ENCODE peak calls at places on chromosomes 5 and 9, in seven cellular contexts. X, Y, V, W, T, B and Z are unnamed samples. For H3K27me3, the result is how much of the 10 kb centered on the place peaks cover.

GRCh38 chr9:74284596-74284995 is 212.5 kb upstream of the RORB start:
- DNase-seq in X (no peak), V (no peak), Y (no peak), T (no peak), B (no peak), W (no peak), Z (peak)

GRCh38 chr5:37569466-37569865 is 190.3 kb downstream of the WDR70 start:
- DNase-seq in Y (no peak), W (no peak), B (no peak), X (no peak), T (no peak), V (no peak), Z (no peak)

GRCh38 chr5:179355976-179356968 is 11.0 kb upstream of the ADAMTS2 start:
- DNase-seq in B (no peak), Y (no peak), T (no peak), W (no peak), X (no peak), V (peak), Z (no peak)

GRCh38 chr5:133514456-133514855 is 97.9 kb downstream of the FSTL4 start:
- DNase-seq in B (no peak), V (no peak), X (no peak), T (no peak), Y (no peak), W (no peak), Z (no peak)

GRCh38 chr5:158451203-158451982 is 592.4 kb upstream of the CLINT1 start:
- DNase-seq in T (no peak), W (peak), B (no peak), V (peak), Y (no peak), X (no peak), Z (no peak)

GRCh38 chr5:145470382-145470979 is 364.7 kb downstream of the PRELID2 start:
- DNase-seq in V (no peak), Y (no peak), W (no peak), T (no peak), B (no peak), X (no peak), Z (peak)

GRCh38 chr9:87475463-87475862 is 22.2 kb upstream of the DAPK1 start:
- DNase-seq in X (no peak), T (no peak), W (no peak), B (no peak), Y (no peak), V (no peak), Z (no peak)

GRCh38 chr5:54217826-54218503 is 92.4 kb downstream of the ARL15 start:
- DNase-seq in B (no peak), V (no peak), X (peak), Y (no peak), T (peak), W (no peak), Z (peak)

GRCh38 chr9:121842612-121842978 is 191.2 kb downstream of the DAB2IP start:
- DNase-seq in B (no peak), X (peak), V (no peak), W (no peak), Y (no peak), T (no peak), Z (peak)

GRCh38 chr9:120580591-120580896 is 577 bp upstream of the CDK5RAP2 start:
- DNase-seq in T (no peak), B (no peak), X (no peak), V (no peak), W (no peak), Y (no peak), Z (no peak)

GRCh38 chr9:120578614-120579013 is 1.4 kb downstream of the CDK5RAP2 start:
- DNase-seq in X (no peak), B (no peak), T (no peak), Y (no peak), W (no peak), V (no peak), Z (no peak)

GRCh38 chr9:120583958-120584369 is 4.0 kb upstream of the CDK5RAP2 start:
- DNase-seq in W (peak), V (no peak), Y (no peak), B (no peak), X (peak), T (no peak), Z (peak)

GRCh38 chr9:120579139-120579749 is 723 bp downstream of the CDK5RAP2 start:
- DNase-seq in Y (no peak), B (no peak), V (no peak), T (no peak), W (no peak), X (no peak), Z (peak)

GRCh38 chr9:120579750-120580590 is at the start of gene CDK5RAP2:
- DNase-seq in Y (peak), W (peak), X (peak), B (peak), T (peak), V (peak), Z (peak)
- H3K4me3 ChIP-seq in Y (peak), W (peak), X (peak), B (peak), T (peak), V (peak), Z (peak)

GRCh38 chr9:127437497-127438264 is 13.5 kb downstream of the ZNF79 start:
- DNase-seq in V (no peak), B (no peak), Y (no peak), X (no peak), W (no peak), T (no peak), Z (no peak)
- TF ChIP-seq CTCF in V (no peak), B (peak), Y (no peak), X (no peak), W (no peak), T (no peak), Z (no peak)

GRCh38 chr5:73433982-73434342 is 14.6 kb downstream of the FOXD1 start:
- DNase-seq in V (no peak), T (no peak), W (no peak), X (no peak), B (no peak), Y (no peak), Z (no peak)

GRCh38 chr5:73434461-73434860 is 14.1 kb downstream of the FOXD1 start:
- DNase-seq in W (no peak), X (no peak), V (no peak), T (no peak), Y (no peak), B (no peak), Z (no peak)

GRCh38 chr5:73431204-73431851 is 17.2 kb downstream of the FOXD1 start:
- DNase-seq in X (no peak), Y (no peak), T (no peak), W (no peak), V (no peak), B (no peak), Z (no peak)

GRCh38 chr5:73434921-73435320 is 13.7 kb downstream of the FOXD1 start:
- DNase-seq in W (no peak), B (no peak), T (no peak), X (no peak), V (no peak), Y (no peak), Z (no peak)

DNA sequence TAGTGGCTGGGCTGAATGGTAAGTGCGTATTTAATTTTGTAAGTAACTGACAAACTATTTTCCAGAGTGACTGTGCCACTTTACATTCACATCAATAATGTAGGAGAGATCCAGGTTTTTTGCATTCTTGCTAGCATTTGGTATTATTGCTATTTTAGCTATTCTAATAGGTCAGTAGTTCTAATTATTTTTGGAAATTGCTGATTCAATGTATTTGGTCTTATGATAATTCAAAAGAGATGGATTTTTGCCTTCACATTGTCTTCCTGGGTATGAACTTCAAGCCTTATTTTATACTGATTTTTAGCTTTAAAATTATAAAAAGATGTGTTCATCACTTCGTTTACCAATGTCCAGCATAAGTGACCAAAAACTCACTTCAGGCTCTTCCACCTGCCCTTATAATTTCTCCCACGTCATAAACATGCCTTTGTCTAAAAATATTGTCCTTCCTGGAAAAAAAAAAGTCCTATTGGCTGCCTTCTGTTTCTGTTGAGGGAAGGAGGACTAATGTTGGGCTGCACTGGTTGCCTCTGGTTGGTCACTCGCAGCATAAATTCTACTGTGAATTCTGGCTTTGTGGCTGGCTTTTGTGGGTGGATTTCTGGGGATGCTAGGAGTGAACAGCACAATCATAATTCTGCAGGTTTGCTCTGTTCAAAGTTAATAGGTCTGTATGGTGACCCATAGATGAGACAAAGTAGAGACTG is 15.2 kb downstream of the FOXD1 start:
- DNase-seq in V (no peak), X (no peak), B (no peak), W (no peak), Y (no peak), T (no peak), Z (no peak)
- H3K27me3 ChIP-seq in V (half or more), X (under half), B (under half), W (half or more), Y (half or more), T (under half), Z (under half)

GRCh38 chr5:4659836-4660235 is 480.3 kb upstream of the ADAMTS16 start:
- DNase-seq in V (no peak), Y (no peak), X (no peak), W (no peak), B (no peak), T (no peak), Z (no peak)
- H3K4me3 ChIP-seq in V (no peak), Y (no peak), X (no peak), W (no peak), B (no peak), T (no peak), Z (no peak)

DNA sequence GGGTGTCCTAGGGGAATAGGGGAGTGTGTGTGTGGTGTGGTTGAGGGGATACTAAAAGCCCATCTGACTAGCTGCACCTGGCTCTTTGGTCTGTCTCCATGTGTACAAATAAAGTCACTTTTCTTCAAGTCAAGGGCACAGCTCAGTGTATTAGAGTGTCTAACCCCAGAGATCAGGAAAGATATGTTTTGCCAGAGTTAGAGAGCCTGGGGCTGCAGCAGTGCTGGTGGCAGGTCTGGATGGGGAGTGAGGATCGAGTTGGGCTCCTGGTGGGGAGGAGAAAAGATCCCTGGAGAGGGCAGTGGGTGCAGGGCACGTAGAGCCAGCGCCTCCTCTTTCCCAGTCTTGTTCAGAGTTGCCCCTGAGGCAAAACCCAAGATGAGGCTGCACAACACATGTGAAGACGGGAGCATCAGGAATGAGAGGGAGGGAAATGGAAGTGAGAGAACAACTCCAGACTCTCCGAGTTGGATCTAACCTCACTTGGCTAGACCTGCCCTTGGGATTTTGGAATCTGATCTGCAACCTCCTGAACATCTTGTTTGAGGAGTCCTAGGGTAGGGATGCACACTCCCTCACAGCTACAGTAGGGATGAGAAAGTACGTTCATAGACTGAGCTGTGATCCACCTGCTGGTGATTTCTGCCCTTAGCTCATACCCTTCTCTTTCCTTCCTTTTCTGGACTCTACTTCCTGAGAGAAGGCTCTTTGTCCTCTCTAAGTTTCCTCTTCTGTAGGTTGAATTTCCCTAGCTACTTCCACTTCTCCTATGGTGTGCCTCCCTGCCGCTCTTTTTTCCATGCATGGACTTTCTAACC is 309.9 kb downstream of the ZSWIM6 start:
- DNase-seq in X (no peak), W (no peak), Y (no peak), T (no peak), V (no peak), B (no peak), Z (no peak)
- TF ChIP-seq CTCF in X (no peak), W (no peak), Y (peak), T (no peak), V (no peak), B (peak), Z (peak)

DNA sequence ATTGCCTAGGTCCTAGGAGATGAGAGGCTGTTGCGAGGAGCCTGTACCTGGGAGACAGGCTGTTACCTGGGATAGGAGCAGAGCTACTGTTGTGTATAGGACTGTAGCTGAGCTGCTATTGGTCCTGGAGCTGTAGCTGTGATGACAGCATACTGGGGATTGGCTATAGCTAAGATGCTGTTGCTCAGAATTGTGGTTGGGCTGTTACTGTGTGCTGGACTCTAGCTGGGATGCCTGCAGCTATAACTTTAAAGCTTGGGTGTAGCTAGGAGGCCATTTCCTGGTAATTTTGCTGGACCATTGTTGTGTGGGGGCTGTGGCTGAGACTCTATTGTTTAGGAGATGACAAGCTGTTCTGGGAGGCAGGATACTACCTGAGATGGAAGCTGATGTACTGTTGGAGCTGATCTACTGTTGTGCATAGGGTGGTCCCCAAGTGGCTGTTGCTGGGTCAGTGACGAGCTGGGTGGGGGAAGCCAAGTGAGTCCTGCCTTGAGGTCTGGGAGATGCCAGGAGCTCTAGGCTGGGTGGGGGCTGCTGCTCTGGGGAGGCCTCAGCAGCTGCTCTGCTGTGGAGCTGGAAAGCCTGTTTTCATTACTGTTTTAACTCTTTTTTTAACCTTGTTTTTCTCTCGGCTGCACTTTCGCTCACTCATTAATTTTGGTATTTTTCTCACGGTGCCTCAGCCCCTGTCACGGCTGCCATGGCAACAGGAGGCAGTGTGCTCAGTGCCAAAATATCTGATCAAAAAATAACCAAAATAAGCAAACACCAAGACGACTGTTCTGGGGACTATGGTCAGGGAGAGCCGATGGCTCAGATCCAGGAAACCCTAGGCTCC is 3.0 kb upstream of the PCDH1 start:
- DNase-seq in Y (no peak), W (no peak), X (no peak), V (no peak), B (no peak), T (no peak), Z (peak)
- H3K27me3 ChIP-seq in Y (under half), W (half or more), X (under half), V (half or more), B (under half), T (under half), Z (under half)

DNA sequence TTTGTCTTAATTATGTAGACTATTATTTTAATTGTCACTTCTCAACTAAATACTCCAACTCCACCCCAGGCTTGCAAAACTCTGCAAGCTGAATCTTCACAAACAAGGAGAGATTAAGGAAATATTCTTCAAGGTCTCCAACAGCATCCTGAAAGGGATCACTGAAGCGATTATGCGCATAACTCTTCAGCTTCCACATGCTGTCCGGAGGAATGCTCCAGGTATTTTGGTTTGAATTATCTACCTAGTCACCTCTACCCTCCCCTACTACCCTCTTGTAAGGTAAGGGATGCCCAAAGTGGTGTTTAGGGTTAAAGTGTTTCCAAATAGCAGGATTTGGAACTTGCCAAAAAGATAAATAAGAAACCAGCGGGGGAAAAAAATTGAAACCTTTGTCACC is 11.7 kb downstream of the PTCH1 start:
- DNase-seq in X (no peak), B (no peak), T (no peak), Y (no peak), V (no peak), W (no peak), Z (no peak)
- H3K4me3 ChIP-seq in X (peak), B (peak), T (peak), Y (peak), V (peak), W (peak), Z (no peak)

GRCh38 chr5:1555011-1555807 is 31.4 kb upstream of the LPCAT1 start:
- DNase-seq in X (peak), W (no peak), Y (peak), V (no peak), B (no peak), T (no peak), Z (peak)
- TF ChIP-seq CTCF in X (peak), W (no peak), Y (no peak), V (no peak), B (no peak), T (no peak), Z (no peak)